ENCODE peak calls at places on chromosome 4, in ten cellular contexts. R is type B pancreatic cell, E is neural crest cell, J is AG09309, F is fibroblast of pulmonary artery, A is WERI-Rb-1, P is cardiac fibroblast, Y is fibroblast of mammary gland, O is astrocyte of the cerebellum, I is Calu3. N is an unnamed sample.
A peak's percentile ranks its signal among the peaks of the same experiment; 100 is the strongest.

GRCh38 chr4:182917182-182918043 is at the start of gene DCTD:
- DNase-seq in R (peak; percentile 83), E (peak; percentile 62), J (no peak), F (peak; percentile 67), A (peak; percentile 87), P (peak; percentile 82), Y (peak; percentile 51), O (no peak), I (peak; percentile 79), N (peak; percentile 79)

GRCh38 chr4:159655547-159655946 is 552.7 kb downstream of the RAPGEF2 start:
- DNase-seq in R (no peak), E (no peak), J (no peak), F (peak; percentile 58), A (no peak), P (peak; percentile 66), Y (peak; percentile 0), O (peak; percentile 83), I (peak; percentile 6), N (no peak)

GRCh38 chr4:37666625-37667071 is 19.5 kb downstream of the RELL1 start:
- DNase-seq in R (no peak), E (no peak), J (peak; percentile 43), F (peak; percentile 91), A (no peak), P (peak; percentile 84), Y (peak; percentile 96), O (peak; percentile 41), I (peak; percentile 64), N (peak; percentile 54)

GRCh38 chr4:142406917-142407501 is 439.1 kb downstream of the INPP4B start:
- DNase-seq in R (no peak), E (no peak), J (no peak), F (no peak), A (no peak), P (peak; percentile 4), Y (no peak), O (no peak), I (no peak), N (no peak)

GRCh38 chr4:72314869-72315268 is 254.2 kb downstream of the ADAMTS3 start:
- DNase-seq in R (no peak), E (no peak), J (peak; percentile 66), F (peak; percentile 94), A (no peak), P (peak; percentile 96), Y (peak; percentile 89), O (peak; percentile 91), I (no peak), N (peak; percentile 22)

GRCh38 chr4:36004231-36004851 is 240.0 kb downstream of the ARAP2 start:
- DNase-seq in R (no peak), E (no peak), J (no peak), F (no peak), A (no peak), P (no peak), Y (no peak), O (no peak), I (no peak), N (no peak)

GRCh38 chr4:8939160-8939855 is 67.7 kb upstream of the HMX1 start:
- DNase-seq in R (no peak), E (no peak), J (no peak), F (no peak), A (no peak), P (no peak), Y (no peak), O (no peak), I (no peak), N (no peak)

GRCh38 chr4:117455088-117455487 is 369.7 kb upstream of the TRAM1L1 start:
- DNase-seq in R (no peak), E (no peak), J (no peak), F (no peak), A (no peak), P (no peak), Y (no peak), O (no peak), I (no peak), N (no peak)

GRCh38 chr4:95267081-95267480 is 281.7 kb downstream of the UNC5C start:
- DNase-seq in R (no peak), E (no peak), J (no peak), F (peak; percentile 69), A (no peak), P (peak; percentile 43), Y (peak; percentile 6), O (peak; percentile 34), I (peak; percentile 11), N (no peak)

GRCh38 chr4:140721088-140721421 is 35.1 kb downstream of the TBC1D9 start:
- DNase-seq in R (no peak), E (no peak), J (no peak), F (no peak), A (no peak), P (no peak), Y (no peak), O (no peak), I (no peak), N (no peak)

GRCh38 chr4:5267418-5267817 is 216.1 kb downstream of the STK32B start:
- DNase-seq in R (no peak), E (no peak), J (no peak), F (no peak), A (no peak), P (no peak), Y (peak; percentile 9), O (no peak), I (no peak), N (no peak)

GRCh38 chr4:134202557-134202956 is 968 bp upstream of the PABPC4L start:
- DNase-seq in R (no peak), E (no peak), J (no peak), F (peak; percentile 14), A (no peak), P (peak; percentile 7), Y (peak; percentile 8), O (peak; percentile 32), I (no peak), N (no peak)

GRCh38 chr4:76341063-76341462 is 34.5 kb downstream of the STBD1 start:
- DNase-seq in R (no peak), E (no peak), J (peak; percentile 34), F (peak; percentile 81), A (no peak), P (peak; percentile 76), Y (peak; percentile 63), O (no peak), I (no peak), N (no peak)

GRCh38 chr4:101200561-101200960 is 146.8 kb downstream of the PPP3CA start:
- DNase-seq in R (no peak), E (no peak), J (peak; percentile 79), F (peak; percentile 97), A (no peak), P (peak; percentile 95), Y (peak; percentile 99), O (peak; percentile 60), I (peak; percentile 5), N (no peak)

GRCh38 chr4:15695240-15695699 is 7.6 kb upstream of the BST1 start:
- DNase-seq in R (no peak), E (no peak), J (peak; percentile 98), F (peak; percentile 86), A (no peak), P (peak; percentile 80), Y (peak; percentile 98), O (peak; percentile 100), I (peak; percentile 16), N (no peak)

GRCh38 chr4:151322565-151322964 is 2.8 kb downstream of the SH3D19 start:
- DNase-seq in R (no peak), E (no peak), J (no peak), F (no peak), A (no peak), P (no peak), Y (no peak), O (no peak), I (no peak), N (no peak)
- TF ChIP-seq CTCF in R (no peak), E (no peak), J (no peak), F (no peak), A (no peak), P (no peak), Y (no peak), O (no peak), I (no peak), N (no peak)

DNA sequence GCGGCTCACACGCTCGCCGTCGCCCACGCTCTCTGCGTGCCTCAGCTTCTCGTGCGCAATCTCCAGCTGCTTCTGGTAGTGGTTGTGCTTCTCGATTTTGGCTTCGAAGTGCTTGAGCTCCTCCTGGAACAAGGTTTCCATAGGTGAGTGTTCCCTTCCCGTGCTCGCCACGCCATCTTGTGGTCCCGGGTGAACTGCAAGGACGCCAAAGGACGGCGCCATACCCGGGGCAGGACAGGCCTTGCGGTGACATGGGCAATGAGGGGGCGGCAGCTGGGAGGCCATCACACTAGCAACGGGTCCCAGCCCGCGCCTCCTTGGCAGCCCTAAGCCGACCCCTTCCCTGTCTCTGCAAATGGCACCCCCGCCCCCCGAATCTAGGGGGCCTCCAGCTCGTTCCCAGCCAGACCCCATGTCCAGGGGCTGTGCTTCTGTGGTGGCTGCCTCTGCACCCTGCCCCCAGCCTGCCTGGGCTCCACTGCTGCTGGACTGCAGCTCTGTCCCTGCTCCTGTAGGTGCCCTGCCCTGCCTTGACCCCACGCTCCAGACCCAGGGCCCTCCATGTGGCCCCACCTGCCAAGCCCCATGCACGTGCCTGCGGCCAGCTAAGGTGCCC is 17.3 kb downstream of the LRPAP1 start:
- DNase-seq in R (no peak), E (no peak), J (no peak), F (no peak), A (peak; percentile 67), P (no peak), Y (no peak), O (no peak), I (no peak), N (no peak)
- TF ChIP-seq CTCF in R (peak; percentile 63), E (peak; percentile 44), J (peak; percentile 23), F (peak; percentile 23), A (peak; percentile 76), P (peak; percentile 24), Y (no peak), O (peak; percentile 34), I (no peak), N (no peak)

DNA sequence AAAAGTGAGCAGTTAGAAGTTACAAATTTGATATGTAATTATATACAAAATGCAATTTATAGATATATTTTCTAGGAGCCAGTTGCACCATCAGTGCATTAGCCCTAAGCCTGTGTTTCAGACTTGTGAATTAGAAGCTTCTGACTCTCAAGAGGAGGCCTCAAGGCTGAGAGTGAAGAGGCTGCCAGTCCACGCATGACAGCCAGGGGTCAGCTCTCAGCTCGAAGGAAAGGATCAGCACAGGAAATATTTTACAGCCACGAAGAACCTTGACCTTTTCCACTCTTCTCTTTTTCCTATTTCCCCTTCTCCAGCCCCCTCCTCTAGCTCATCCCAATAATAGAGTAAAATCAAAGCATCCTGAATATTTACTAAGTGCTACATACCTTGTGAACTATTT is 642.4 kb downstream of the TRIML1 start:
- DNase-seq in R (no peak), E (peak; percentile 4), J (no peak), F (no peak), A (peak; percentile 19), P (no peak), Y (peak; percentile 42), O (no peak), I (peak; percentile 19), N (no peak)
- TF ChIP-seq CTCF in R (peak; percentile 66), E (peak; percentile 55), J (peak; percentile 47), F (no peak), A (peak; percentile 35), P (peak; percentile 43), Y (peak; percentile 60), O (peak; percentile 18), I (peak; percentile 32), N (no peak)

DNA sequence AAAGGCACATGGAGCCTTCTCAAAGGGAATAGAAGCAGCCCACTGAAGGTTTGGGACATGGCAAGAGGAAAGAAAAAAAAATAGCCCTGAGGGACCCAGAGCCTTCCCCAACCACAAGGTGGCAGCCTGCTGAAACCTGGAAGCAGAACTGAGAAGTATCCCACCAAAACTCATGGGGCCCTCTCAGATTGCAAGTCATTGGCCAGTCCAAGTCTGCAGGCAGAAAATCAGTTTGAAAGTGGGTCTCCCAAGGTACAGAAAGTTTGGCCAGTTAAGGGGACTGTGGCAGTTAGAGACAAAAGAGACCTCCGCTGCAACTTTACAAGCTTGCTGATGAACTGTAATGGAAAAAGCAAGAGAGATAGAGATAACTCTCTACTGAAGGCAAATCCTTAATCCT is 155.8 kb downstream of the ANTXR2 start:
- DNase-seq in R (no peak), E (no peak), J (peak; percentile 23), F (peak; percentile 75), A (peak; percentile 56), P (peak; percentile 71), Y (peak; percentile 62), O (no peak), I (peak; percentile 54), N (peak; percentile 43)
- TF ChIP-seq CTCF in R (peak; percentile 68), E (peak; percentile 65), J (peak; percentile 76), F (peak; percentile 86), A (peak; percentile 68), P (peak; percentile 82), Y (peak; percentile 82), O (peak; percentile 58), I (peak; percentile 59), N (peak; percentile 39)